ENCODE peak calls at places on chromosomes 2 and 18, in ten cellular contexts. One of them, this sample, is unnamed.

GRCh38 chr2:136381722-136382633 is 264.0 kb upstream of the CXCR4 start:
- DNase-seq in ureter: no peak
- DNase-seq in heart left ventricle: no peak
- DNase-seq in stimulated activated CD4-positive, alpha-beta T cell treated with anti-CD3 and anti-CD28 coated beads, Interleukin-4, amount 100 ng/mL, for 4 hours: peak
- DNase-seq in endothelial cell: no peak
- DNase-seq in COR-L47: no peak
- DNase-seq in astrocyte: no peak
- DNase-seq in H54: no peak
- DNase-seq in GM19239: peak
- DNase-seq in neural crest cell: no peak
- DNase-seq in this sample: no peak

GRCh38 chr18:3725100-3725499 is 275.1 kb downstream of the TGIF1 start:
- DNase-seq in heart left ventricle: no peak
- DNase-seq in neural crest cell: no peak
- DNase-seq in COR-L47: no peak
- DNase-seq in endothelial cell: no peak
- DNase-seq in GM19239: no peak
- DNase-seq in stimulated activated CD4-positive, alpha-beta T cell treated with anti-CD3 and anti-CD28 coated beads, Interleukin-4, amount 100 ng/mL, for 4 hours: no peak
- DNase-seq in ureter: no peak
- DNase-seq in H54: no peak
- DNase-seq in astrocyte: no peak
- DNase-seq in this sample: no peak

GRCh38 chr2:201980946-201981345 is 52.7 kb upstream of the FZD7 start:
- DNase-seq in neural crest cell: no peak
- DNase-seq in ureter: no peak
- DNase-seq in stimulated activated CD4-positive, alpha-beta T cell treated with anti-CD3 and anti-CD28 coated beads, Interleukin-4, amount 100 ng/mL, for 4 hours: no peak
- DNase-seq in COR-L47: no peak
- DNase-seq in endothelial cell: no peak
- DNase-seq in astrocyte: no peak
- DNase-seq in heart left ventricle: no peak
- DNase-seq in GM19239: no peak
- DNase-seq in H54: no peak
- DNase-seq in this sample: no peak

GRCh38 chr2:173043897-173044472 is 31.7 kb upstream of the MAP3K20 start:
- DNase-seq in heart left ventricle: no peak
- DNase-seq in H54: no peak
- DNase-seq in endothelial cell: no peak
- DNase-seq in neural crest cell: no peak
- DNase-seq in GM19239: no peak
- DNase-seq in astrocyte: no peak
- DNase-seq in COR-L47: no peak
- DNase-seq in stimulated activated CD4-positive, alpha-beta T cell treated with anti-CD3 and anti-CD28 coated beads, Interleukin-4, amount 100 ng/mL, for 4 hours: no peak
- DNase-seq in ureter: no peak
- DNase-seq in this sample: no peak

GRCh38 chr2:117855886-117856285 is 41.4 kb downstream of the DDX18 start:
- DNase-seq in neural crest cell: no peak
- DNase-seq in heart left ventricle: no peak
- DNase-seq in COR-L47: no peak
- DNase-seq in ureter: no peak
- DNase-seq in stimulated activated CD4-positive, alpha-beta T cell treated with anti-CD3 and anti-CD28 coated beads, Interleukin-4, amount 100 ng/mL, for 4 hours: no peak
- DNase-seq in H54: no peak
- DNase-seq in endothelial cell: no peak
- DNase-seq in GM19239: no peak
- DNase-seq in astrocyte: no peak
- DNase-seq in this sample: no peak

GRCh38 chr2:239204876-239205468 is 195.8 kb downstream of the HDAC4 start:
- DNase-seq in GM19239: no peak
- DNase-seq in ureter: no peak
- DNase-seq in neural crest cell: no peak
- DNase-seq in astrocyte: no peak
- DNase-seq in COR-L47: no peak
- DNase-seq in heart left ventricle: no peak
- DNase-seq in endothelial cell: no peak
- DNase-seq in H54: no peak
- DNase-seq in stimulated activated CD4-positive, alpha-beta T cell treated with anti-CD3 and anti-CD28 coated beads, Interleukin-4, amount 100 ng/mL, for 4 hours: no peak
- DNase-seq in this sample: no peak

GRCh38 chr2:216023055-216023648 is 9.8 kb upstream of the MREG start:
- DNase-seq in COR-L47: no peak
- DNase-seq in astrocyte: peak
- DNase-seq in neural crest cell: peak
- DNase-seq in stimulated activated CD4-positive, alpha-beta T cell treated with anti-CD3 and anti-CD28 coated beads, Interleukin-4, amount 100 ng/mL, for 4 hours: peak
- DNase-seq in ureter: no peak
- DNase-seq in endothelial cell: peak
- DNase-seq in heart left ventricle: no peak
- DNase-seq in H54: peak
- DNase-seq in GM19239: no peak
- DNase-seq in this sample: peak

GRCh38 chr2:233247744-233248143 is 3.7 kb upstream of the ATG16L1 start:
- DNase-seq in endothelial cell: no peak
- DNase-seq in ureter: peak
- DNase-seq in COR-L47: no peak
- DNase-seq in stimulated activated CD4-positive, alpha-beta T cell treated with anti-CD3 and anti-CD28 coated beads, Interleukin-4, amount 100 ng/mL, for 4 hours: peak
- DNase-seq in H54: peak
- DNase-seq in astrocyte: peak
- DNase-seq in GM19239: no peak
- DNase-seq in heart left ventricle: no peak
- DNase-seq in neural crest cell: no peak
- DNase-seq in this sample: no peak

GRCh38 chr18:10787293-10787901 is 261.6 kb downstream of the NAPG start:
- DNase-seq in neural crest cell: peak
- DNase-seq in GM19239: peak
- DNase-seq in heart left ventricle: peak
- DNase-seq in H54: peak
- DNase-seq in COR-L47: peak
- DNase-seq in endothelial cell: peak
- DNase-seq in ureter: peak
- DNase-seq in stimulated activated CD4-positive, alpha-beta T cell treated with anti-CD3 and anti-CD28 coated beads, Interleukin-4, amount 100 ng/mL, for 4 hours: peak
- DNase-seq in astrocyte: peak
- DNase-seq in this sample: peak

GRCh38 chr2:12507295-12507694 is 209.4 kb upstream of the TRIB2 start:
- DNase-seq in neural crest cell: no peak
- DNase-seq in stimulated activated CD4-positive, alpha-beta T cell treated with anti-CD3 and anti-CD28 coated beads, Interleukin-4, amount 100 ng/mL, for 4 hours: peak
- DNase-seq in astrocyte: peak
- DNase-seq in ureter: no peak
- DNase-seq in heart left ventricle: no peak
- DNase-seq in H54: no peak
- DNase-seq in GM19239: no peak
- DNase-seq in endothelial cell: no peak
- DNase-seq in COR-L47: no peak
- DNase-seq in this sample: no peak

GRCh38 chr2:241863021-241863954 is 4.6 kb upstream of the PDCD1 start:
- DNase-seq in neural crest cell: no peak
- DNase-seq in GM19239: no peak
- DNase-seq in endothelial cell: no peak
- DNase-seq in astrocyte: no peak
- DNase-seq in ureter: no peak
- DNase-seq in stimulated activated CD4-positive, alpha-beta T cell treated with anti-CD3 and anti-CD28 coated beads, Interleukin-4, amount 100 ng/mL, for 4 hours: peak
- DNase-seq in heart left ventricle: peak
- DNase-seq in H54: no peak
- DNase-seq in COR-L47: no peak
- DNase-seq in this sample: no peak

GRCh38 chr2:107785756-107786155 is 40.9 kb upstream of the RGPD4 start:
- DNase-seq in astrocyte: no peak
- DNase-seq in COR-L47: no peak
- DNase-seq in H54: no peak
- DNase-seq in heart left ventricle: no peak
- DNase-seq in GM19239: no peak
- DNase-seq in stimulated activated CD4-positive, alpha-beta T cell treated with anti-CD3 and anti-CD28 coated beads, Interleukin-4, amount 100 ng/mL, for 4 hours: no peak
- DNase-seq in ureter: no peak
- DNase-seq in neural crest cell: no peak
- DNase-seq in endothelial cell: no peak
- DNase-seq in this sample: no peak

GRCh38 chr18:12879840-12880531 is 4.1 kb downstream of the PTPN2 start:
- DNase-seq in ureter: no peak
- DNase-seq in H54: no peak
- DNase-seq in endothelial cell: no peak
- DNase-seq in stimulated activated CD4-positive, alpha-beta T cell treated with anti-CD3 and anti-CD28 coated beads, Interleukin-4, amount 100 ng/mL, for 4 hours: no peak
- DNase-seq in GM19239: no peak
- DNase-seq in neural crest cell: no peak
- DNase-seq in COR-L47: no peak
- DNase-seq in astrocyte: no peak
- DNase-seq in heart left ventricle: no peak
- DNase-seq in this sample: no peak